ENCODE peak calls at places on chromosomes 6 and 20, in seven cellular contexts. K is EL; B is mammary epithelial cell; G is non-pigmented ciliary epithelial cell; F is hepatocyte; W is stimulated activated CD4-positive, alpha-beta T cell treated with anti-CD3 and anti-CD28 coated beads, Interleukin-2, amount 100 ng/mL, for 48 hours; O is effector CD4-positive, alpha-beta T cell. Q is an unnamed sample.
A peak's percentile ranks its signal among the peaks of the same experiment; 100 is the strongest.

GRCh38 chr6:3407840-3408239 is 49.0 kb downstream of the SLC22A23 start:
- DNase-seq in G (no peak), K (no peak), B (no peak), O (no peak), W (no peak), F (no peak), Q (no peak)

GRCh38 chr6:151553416-151554158 is 59.8 kb downstream of the CCDC170 start:
- DNase-seq in O (no peak), G (no peak), B (no peak), F (no peak), K (no peak), W (no peak), Q (no peak)

GRCh38 chr6:25423358-25423757 is 144.2 kb downstream of the CARMIL1 start:
- DNase-seq in G (no peak), W (no peak), K (no peak), O (no peak), B (no peak), F (no peak), Q (no peak)

GRCh38 chr6:150410906-150411305 is 42.1 kb downstream of the IYD start:
- DNase-seq in O (no peak), B (peak; percentile 8), G (no peak), W (no peak), F (no peak), K (peak; percentile 26), Q (no peak)

GRCh38 chr6:134636221-134636830 is 313.6 kb downstream of the ALDH8A1 start:
- DNase-seq in G (no peak), B (peak; percentile 39), W (peak; percentile 26), F (peak; percentile 24), O (peak; percentile 23), K (no peak), Q (peak; percentile 22)

GRCh38 chr20:32463642-32464400 is 105.7 kb downstream of the ASXL1 start:
- DNase-seq in K (no peak), F (peak; percentile 65), O (no peak), G (no peak), W (no peak), B (no peak), Q (no peak)

GRCh38 chr6:33834401-33835392 is 30.9 kb upstream of the MLN start:
- DNase-seq in W (no peak), O (no peak), K (no peak), B (peak; percentile 62), G (no peak), F (no peak), Q (no peak)

GRCh38 chr6:7726416-7727149 is 684 bp downstream of the BMP6 start:
- DNase-seq in G (no peak), B (peak; percentile 29), F (peak; percentile 14), K (peak; percentile 6), W (peak; percentile 2), O (no peak), Q (peak; percentile 4)

GRCh38 chr6:134029495-134030455 is 22.6 kb downstream of the SLC2A12 start:
- DNase-seq in O (no peak), B (peak; percentile 71), F (no peak), W (no peak), G (no peak), K (peak; percentile 81), Q (no peak)

GRCh38 chr6:2111162-2111677 is 134.2 kb downstream of the GMDS start:
- DNase-seq in B (peak; percentile 84), O (no peak), F (no peak), W (no peak), G (peak; percentile 65), K (peak; percentile 68), Q (no peak)

GRCh38 chr6:128487746-128488145 is 32.7 kb downstream of the PTPRK start:
- DNase-seq in B (peak; percentile 94), K (peak; percentile 28), O (no peak), F (no peak), W (no peak), G (peak; percentile 61), Q (no peak)

GRCh38 chr6:166951670-166952060 is 4.7 kb downstream of the RNASET2 start:
- DNase-seq in B (no peak), F (no peak), K (no peak), G (no peak), W (no peak), O (no peak), Q (no peak)

GRCh38 chr20:38601216-38602184 is at the start of gene ARHGAP40:
- DNase-seq in O (no peak), K (peak; percentile 47), F (peak; percentile 45), G (no peak), B (peak; percentile 13), W (peak; percentile 23), Q (peak; percentile 31)

GRCh38 chr6:45864651-45865050 is 151.0 kb downstream of the CLIC5 start:
- DNase-seq in W (no peak), F (no peak), K (peak; percentile 55), G (no peak), O (no peak), B (peak; percentile 3), Q (no peak)

GRCh38 chr6:158498362-158498761 is 61.5 kb upstream of the TMEM181 start:
- DNase-seq in G (no peak), O (no peak), F (no peak), K (no peak), B (no peak), W (no peak), Q (no peak)

GRCh38 chr6:120759570-120759969 is 574.7 kb downstream of the TBC1D32 start:
- DNase-seq in F (no peak), G (no peak), W (no peak), K (no peak), B (no peak), O (no peak), Q (no peak)

GRCh38 chr20:64188682-64189529 is 24.7 kb downstream of the MYT1 start:
- DNase-seq in K (no peak), G (no peak), B (peak; percentile 92), F (peak; percentile 95), O (no peak), W (no peak), Q (no peak)

GRCh38 chr6:132298344-132298949 is 102.8 kb downstream of the MOXD1 start:
- DNase-seq in G (peak; percentile 27), F (peak; percentile 73), O (no peak), K (peak; percentile 46), B (peak; percentile 23), W (peak; percentile 19), Q (peak; percentile 32)